ENCODE peak calls at places on chromosomes 2 and 18, in four cellular contexts. M, Q, D and S are unnamed samples.

GRCh38 chr2:187009483-187010239 is 160.7 kb upstream of the ZSWIM2 start:
- DNase-seq in D (no peak), M (no peak), Q (no peak), S (no peak)

GRCh38 chr2:198114064-198114463 is 309.7 kb downstream of the PLCL1 start:
- DNase-seq in M (no peak), Q (no peak), D (no peak), S (no peak)

GRCh38 chr2:218567797-218568189 is 358 bp downstream of the USP37 start:
- DNase-seq in M (no peak), Q (no peak), D (no peak), S (no peak)

GRCh38 chr2:62806231-62806630 is 100.7 kb downstream of the EHBP1 start:
- DNase-seq in M (no peak), D (no peak), Q (no peak), S (no peak)

GRCh38 chr2:219684721-219685689 is 57.6 kb downstream of the SLC4A3 start:
- DNase-seq in D (peak; percentile 66), M (peak; percentile 74), Q (peak; percentile 51), S (peak; percentile 61)

GRCh38 chr2:224183086-224183485 is 144.0 kb upstream of the SERPINE2 start:
- DNase-seq in D (no peak), M (no peak), Q (no peak), S (no peak)

GRCh38 chr2:230893338-230893737 is 28.6 kb downstream of the ITM2C start:
- DNase-seq in M (no peak), Q (no peak), D (no peak), S (no peak)

GRCh38 chr2:142865924-142866323 is 11.5 kb upstream of the KYNU start:
- DNase-seq in M (no peak), Q (no peak), D (no peak), S (no peak)

GRCh38 chr2:112345030-112346027 is 69.9 kb downstream of the ZC3H6 start:
- DNase-seq in Q (no peak), M (no peak), D (no peak), S (peak; percentile 20)

GRCh38 chr2:138059967-138060635 is 95.8 kb downstream of the HNMT start:
- DNase-seq in Q (peak; percentile 15), D (no peak), M (no peak), S (peak; percentile 46)

GRCh38 chr2:239269959-239270358 is 130.9 kb downstream of the HDAC4 start:
- DNase-seq in D (no peak), Q (no peak), M (no peak), S (no peak)

GRCh38 chr2:61671561-61672315 is 133.6 kb upstream of the XPO1 start:
- DNase-seq in D (no peak), M (no peak), Q (no peak), S (peak; percentile 39)

GRCh38 chr2:75140288-75140687 is 59.0 kb downstream of the TACR1 start:
- DNase-seq in D (no peak), M (no peak), Q (no peak), S (no peak)

GRCh38 chr2:215702116-215702905 is 266.4 kb upstream of the FN1 start:
- DNase-seq in Q (no peak), D (no peak), M (no peak), S (peak; percentile 80)

GRCh38 chr2:80086831-80087230 is 217.7 kb downstream of the LRRTM1 start:
- DNase-seq in Q (no peak), M (no peak), D (no peak), S (no peak)

GRCh38 chr2:230932556-230933511 is 7.8 kb upstream of the GPR55 start:
- DNase-seq in M (no peak), D (no peak), Q (no peak), S (no peak)

DNA sequence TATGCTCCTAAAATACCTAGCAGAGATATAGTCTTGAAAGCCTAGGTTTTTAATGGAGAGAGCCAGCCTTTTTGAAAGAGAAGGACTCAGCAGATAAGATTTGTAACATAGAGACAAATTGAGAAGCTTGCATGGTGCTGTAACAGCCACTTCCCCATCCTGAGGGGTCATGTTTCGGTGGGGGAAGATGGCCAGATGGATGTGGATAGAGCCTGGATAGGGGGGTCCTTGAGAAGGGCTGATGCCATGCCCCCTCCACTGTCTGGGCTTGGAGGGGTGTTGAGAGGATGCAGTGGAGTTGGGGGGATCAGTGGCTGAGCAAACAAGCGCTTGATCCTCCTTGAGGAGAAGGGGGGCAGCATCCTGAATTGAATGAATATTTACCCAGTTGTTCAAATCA is 178.0 kb upstream of the HS6ST1 start:
- DNase-seq in Q (no peak), D (no peak), M (no peak), S (no peak)
- TF ChIP-seq ETV6 in Q (no peak), D (no peak), M (no peak), S (no peak)

GRCh38 chr2:157486596-157487270 is 42.8 kb upstream of the CYTIP start:
- DNase-seq in D (no peak), Q (no peak), M (no peak), S (no peak)
- TF ChIP-seq ETV6 in D (no peak), Q (no peak), M (no peak), S (no peak)

DNA sequence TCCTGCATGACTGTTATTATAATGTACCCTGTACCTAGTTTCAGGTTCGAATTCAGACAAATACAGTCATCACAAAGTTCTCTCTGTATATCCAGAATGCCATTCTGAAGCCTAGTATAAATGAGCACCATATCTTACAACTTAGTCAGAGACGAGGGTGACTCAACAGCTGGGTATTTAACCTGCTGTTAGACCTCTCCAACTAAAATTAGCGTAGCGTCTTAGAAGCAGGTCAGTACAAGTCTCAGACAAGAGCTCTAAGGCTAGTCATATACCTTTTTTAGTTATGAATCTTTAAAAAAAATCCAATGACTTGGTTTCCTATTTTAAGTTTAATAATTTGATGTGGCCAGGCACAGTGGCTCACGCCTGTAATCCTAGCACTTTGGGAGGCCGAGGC is 74.1 kb downstream of the CABYR start:
- DNase-seq in M (no peak), Q (no peak), D (no peak), S (peak; percentile 14)
- TF ChIP-seq ETV6 in M (no peak), Q (no peak), D (no peak), S (no peak)

GRCh38 chr2:118842687-118843491 is 4.6 kb downstream of the EN1 start:
- DNase-seq in Q (no peak), M (no peak), D (no peak), S (no peak)
- TF ChIP-seq ETV6 in Q (no peak), M (no peak), D (no peak), S (no peak)

DNA sequence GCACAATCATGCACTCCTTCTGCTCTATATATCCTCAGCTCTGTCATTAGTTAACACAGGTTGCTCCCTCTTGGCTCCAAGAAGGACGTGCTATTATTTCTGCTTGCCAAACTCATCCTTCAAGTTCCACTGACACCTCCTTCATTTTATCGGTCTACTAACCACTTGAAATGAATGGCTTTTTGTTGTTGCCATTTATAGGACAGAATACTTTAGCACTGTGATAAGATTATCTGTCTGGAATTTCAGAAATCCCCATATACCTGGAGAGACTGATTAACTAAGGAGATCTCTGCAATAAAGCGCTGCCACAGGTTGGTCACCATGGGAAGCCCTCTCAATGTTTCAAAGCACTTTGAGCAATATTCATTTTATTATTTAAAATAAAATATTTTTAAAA is 178.4 kb upstream of the TRIB2 start:
- DNase-seq in D (no peak), Q (no peak), M (no peak), S (no peak)
- TF ChIP-seq ETV6 in D (no peak), Q (no peak), M (no peak), S (no peak)

GRCh38 chr18:58578321-58578720 is 50.6 kb downstream of the ALPK2 start:
- DNase-seq in Q (no peak), M (no peak), D (no peak), S (no peak)

GRCh38 chr18:58580623-58581022 is 48.3 kb downstream of the ALPK2 start:
- DNase-seq in D (no peak), Q (no peak), M (peak; percentile 42), S (no peak)

GRCh38 chr18:58580078-58580477 is 48.8 kb downstream of the ALPK2 start:
- DNase-seq in D (no peak), M (no peak), Q (no peak), S (no peak)

GRCh38 chr18:58579561-58580047 is 49.3 kb downstream of the ALPK2 start:
- DNase-seq in D (no peak), Q (no peak), M (no peak), S (peak; percentile 90)

DNA sequence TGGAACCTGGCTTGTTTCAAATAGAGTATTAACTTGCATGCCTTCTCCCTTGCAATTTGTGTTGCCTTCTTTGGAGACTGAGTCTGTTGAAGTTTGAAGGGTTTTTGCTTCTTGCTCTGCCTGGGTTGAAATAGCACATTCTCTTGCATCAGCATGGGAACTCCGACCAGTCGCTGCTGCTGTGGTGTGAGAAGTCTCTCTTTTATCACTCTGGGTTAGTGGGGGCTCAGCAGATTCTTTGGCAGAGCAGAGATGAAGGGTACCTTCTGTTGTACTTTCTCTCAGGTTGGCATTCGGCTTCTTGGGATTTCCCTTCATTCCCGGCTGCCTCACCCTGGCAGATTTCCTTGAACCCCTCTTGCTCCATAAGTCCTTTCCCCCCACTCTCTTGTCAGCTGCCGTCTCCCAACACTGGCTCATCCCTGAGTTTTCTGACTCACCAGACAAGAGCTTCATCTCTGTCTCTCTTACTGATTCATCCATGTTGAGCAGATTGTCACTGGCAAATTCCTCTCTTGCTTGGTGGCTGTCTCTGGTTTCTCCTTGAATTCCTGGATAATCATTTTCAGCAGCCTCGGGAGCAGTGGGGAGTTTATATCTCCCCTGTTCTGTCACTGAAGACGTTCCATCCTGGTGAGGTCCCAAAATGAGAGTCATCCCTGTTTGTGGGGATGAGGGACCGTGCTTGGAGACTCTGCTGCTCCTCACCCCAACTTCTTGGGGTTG is 49.9 kb downstream of the ALPK2 start:
- DNase-seq in Q (no peak), D (no peak), M (no peak), S (peak; percentile 28)
- TF ChIP-seq ETV6 in Q (no peak), D (no peak), M (no peak), S (no peak)

DNA sequence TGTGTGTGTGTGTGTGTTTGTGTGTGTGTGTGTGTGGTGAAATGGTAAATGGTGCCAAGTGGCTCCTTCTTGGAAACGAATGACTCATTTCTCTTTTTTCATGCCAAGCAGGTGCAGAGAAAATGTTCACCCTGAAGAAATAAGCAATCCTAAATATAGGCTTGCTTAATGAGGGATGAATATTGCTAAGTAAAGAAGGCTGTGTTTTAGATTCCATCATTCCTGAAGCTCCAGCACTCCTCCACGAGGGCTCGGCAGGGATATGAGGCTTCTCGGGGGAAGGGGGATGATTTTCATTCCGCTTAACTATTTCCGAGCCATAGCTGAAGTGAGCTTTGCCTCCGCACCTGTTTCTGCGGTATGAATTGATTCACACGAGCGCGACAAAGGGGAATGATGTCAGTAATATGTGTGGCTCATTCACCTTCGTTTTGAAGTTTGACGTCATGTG is 72.9 kb downstream of the TSN start:
- DNase-seq in Q (no peak), M (no peak), D (no peak), S (no peak)
- TF ChIP-seq ETV6 in Q (no peak), M (no peak), D (no peak), S (no peak)

GRCh38 chr2:11821705-11822104 is 75.3 kb downstream of the LPIN1 start:
- DNase-seq in M (no peak), D (no peak), Q (no peak), S (no peak)

GRCh38 chr2:11819235-11819729 is 72.8 kb downstream of the LPIN1 start:
- DNase-seq in D (no peak), Q (no peak), M (no peak), S (peak; percentile 96)

GRCh38 chr2:11827547-11827946 is 81.1 kb downstream of the LPIN1 start:
- DNase-seq in M (no peak), D (no peak), Q (no peak), S (no peak)

GRCh38 chr2:11824901-11825592 is 78.6 kb downstream of the LPIN1 start:
- DNase-seq in Q (no peak), D (no peak), M (no peak), S (no peak)

GRCh38 chr2:11822746-11823411 is 76.4 kb downstream of the LPIN1 start:
- DNase-seq in D (no peak), Q (no peak), M (no peak), S (peak; percentile 85)
- TF ChIP-seq ETV6 in D (no peak), Q (no peak), M (no peak), S (no peak)